ENCODE peak calls at places on chromosomes 6 and 20, in ten cellular contexts. W, R, Z, E, C, B, Q, T, P and X are unnamed samples.

GRCh38 chr6:106510090-106510970 is 119.0 kb downstream of the RTN4IP1 start:
- DNase-seq in W (peak), R (no peak), Z (peak), E (peak), C (peak), B (peak), Q (peak), T (peak), P (peak), X (peak)

GRCh38 chr20:63159826-63160640 is 55.9 kb downstream of the YTHDF1 start:
- DNase-seq in W (no peak), R (no peak), Z (no peak), E (no peak), C (no peak), B (no peak), Q (no peak), T (no peak), P (no peak), X (no peak)

GRCh38 chr20:3307695-3308094 is 68.7 kb upstream of the SLC4A11 start:
- DNase-seq in W (no peak), R (no peak), Z (no peak), E (peak), C (no peak), B (no peak), Q (no peak), T (no peak), P (no peak), X (no peak)

GRCh38 chr6:1406306-1407058 is 17.1 kb downstream of the FOXF2 start:
- DNase-seq in W (no peak), R (no peak), Z (no peak), E (peak), C (no peak), B (no peak), Q (peak), T (peak), P (no peak), X (no peak)

GRCh38 chr6:88141641-88142298 is 24.4 kb downstream of the CNR1 start:
- DNase-seq in W (no peak), R (no peak), Z (peak), E (no peak), C (no peak), B (no peak), Q (no peak), T (no peak), P (no peak), X (no peak)

GRCh38 chr20:46809961-46810360 is 84.7 kb upstream of the EYA2 start:
- DNase-seq in W (no peak), R (no peak), Z (no peak), E (no peak), C (no peak), B (no peak), Q (no peak), T (no peak), P (no peak), X (no peak)

GRCh38 chr6:21263531-21264287 is 329.8 kb upstream of the SOX4 start:
- DNase-seq in W (no peak), R (no peak), Z (peak), E (peak), C (no peak), B (no peak), Q (peak), T (no peak), P (no peak), X (peak)

GRCh38 chr6:56804996-56805395 is 149.9 kb upstream of the BEND6 start:
- DNase-seq in W (peak), R (no peak), Z (no peak), E (peak), C (no peak), B (no peak), Q (peak), T (no peak), P (no peak), X (peak)

GRCh38 chr6:149060985-149061760 is 256.3 kb upstream of the TAB2 start:
- DNase-seq in W (peak), R (no peak), Z (no peak), E (peak), C (no peak), B (no peak), Q (peak), T (no peak), P (no peak), X (no peak)

GRCh38 chr6:143727035-143727434 is 49.3 kb downstream of the PHACTR2 start:
- DNase-seq in W (no peak), R (no peak), Z (no peak), E (no peak), C (no peak), B (no peak), Q (no peak), T (no peak), P (no peak), X (no peak)

GRCh38 chr20:48339986-48340884 is 487.6 kb downstream of the PREX1 start:
- DNase-seq in W (no peak), R (no peak), Z (no peak), E (no peak), C (no peak), B (no peak), Q (no peak), T (no peak), P (no peak), X (no peak)

GRCh38 chr6:144474904-144475303 is 189.8 kb downstream of the UTRN start:
- DNase-seq in W (no peak), R (no peak), Z (no peak), E (no peak), C (no peak), B (no peak), Q (no peak), T (no peak), P (no peak), X (no peak)

GRCh38 chr6:46011241-46012085 is 4.2 kb downstream of the CLIC5 start:
- DNase-seq in W (no peak), R (no peak), Z (peak), E (no peak), C (peak), B (no peak), Q (peak), T (no peak), P (peak), X (no peak)

GRCh38 chr6:114249522-114249921 is 93.3 kb downstream of the HS3ST5 start:
- DNase-seq in W (no peak), R (no peak), Z (no peak), E (no peak), C (no peak), B (no peak), Q (no peak), T (no peak), P (no peak), X (no peak)

GRCh38 chr20:24746351-24746685 is 202.8 kb upstream of the CST7 start:
- DNase-seq in W (peak), R (no peak), Z (no peak), E (no peak), C (no peak), B (no peak), Q (peak), T (no peak), P (no peak), X (peak)

GRCh38 chr6:129251669-129252376 is 368.9 kb downstream of the LAMA2 start:
- DNase-seq in W (peak), R (peak), Z (peak), E (peak), C (peak), B (no peak), Q (peak), T (peak), P (peak), X (peak)

GRCh38 chr6:167937948-167938911 is 59.2 kb upstream of the KIF25 start:
- DNase-seq in W (no peak), R (peak), Z (no peak), E (no peak), C (no peak), B (no peak), Q (no peak), T (peak), P (no peak), X (peak)

GRCh38 chr6:15375638-15376290 is 129.9 kb downstream of the JARID2 start:
- DNase-seq in W (no peak), R (no peak), Z (no peak), E (no peak), C (no peak), B (no peak), Q (no peak), T (no peak), P (no peak), X (no peak)

GRCh38 chr6:22877946-22878705 is 308.8 kb downstream of the HDGFL1 start:
- DNase-seq in W (no peak), R (no peak), Z (no peak), E (peak), C (no peak), B (no peak), Q (peak), T (no peak), P (no peak), X (no peak)

GRCh38 chr6:159065091-159065490 is 20.3 kb upstream of the TAGAP start:
- DNase-seq in W (no peak), R (no peak), Z (no peak), E (no peak), C (no peak), B (no peak), Q (no peak), T (no peak), P (no peak), X (no peak)

GRCh38 chr20:63943007-63943807 is 13.0 kb downstream of the UCKL1 start:
- DNase-seq in W (no peak), R (no peak), Z (no peak), E (no peak), C (no peak), B (no peak), Q (no peak), T (no peak), P (no peak), X (no peak)

GRCh38 chr20:59825944-59826759 is 107.3 kb downstream of the SYCP2 start:
- DNase-seq in W (no peak), R (no peak), Z (peak), E (no peak), C (no peak), B (no peak), Q (no peak), T (no peak), P (no peak), X (peak)

GRCh38 chr6:150208606-150209352 is 65.9 kb downstream of the PPP1R14C start:
- DNase-seq in W (no peak), R (no peak), Z (no peak), E (no peak), C (no peak), B (no peak), Q (peak), T (no peak), P (no peak), X (no peak)

GRCh38 chr20:45545754-45546453 is 1.3 kb downstream of the EPPIN start:
- DNase-seq in W (peak), R (no peak), Z (peak), E (peak), C (no peak), B (no peak), Q (peak), T (no peak), P (no peak), X (peak)

GRCh38 chr6:138035070-138035469 is 72.1 kb downstream of the PERP start:
- DNase-seq in W (no peak), R (no peak), Z (no peak), E (no peak), C (no peak), B (no peak), Q (no peak), T (no peak), P (no peak), X (peak)

GRCh38 chr6:89260310-89260709 is 43.2 kb upstream of the GABRR1 start:
- DNase-seq in W (no peak), R (no peak), Z (peak), E (no peak), C (no peak), B (no peak), Q (no peak), T (peak), P (no peak), X (no peak)